ENCODE peak calls at places on chromosomes 13 and 19, in four cellular contexts. M is stimulated activated CD4-positive, alpha-beta T cell treated with anti-CD3 and anti-CD28 coated beads, Interleukin-12 subunit alpha, Interleukin-12 subunit beta, amount 100 ng/mL, for 24 hours; D is ACHN; X is GM10248. H is an unnamed sample.

GRCh38 chr13:45321230-45321629 is 19.8 kb downstream of the TPT1 start:
- DNase-seq in M (no peak), D (no peak), X (no peak), H (no peak)

GRCh38 chr13:21675095-21676007 is 4.5 kb downstream of the FGF9 start:
- DNase-seq in M (no peak), D (no peak), X (peak), H (peak)

GRCh38 chr19:5079410-5079774 is 110.5 kb downstream of the KDM4B start:
- DNase-seq in M (no peak), D (no peak), X (no peak), H (no peak)

GRCh38 chr19:12668937-12669271 is 2.3 kb downstream of the WDR83 start:
- DNase-seq in M (no peak), D (peak), X (no peak), H (peak)

GRCh38 chr13:110380359-110381028 is 73.4 kb downstream of the COL4A2 start:
- DNase-seq in M (no peak), D (no peak), X (no peak), H (no peak)

GRCh38 chr13:47628666-47629065 is 372.4 kb downstream of the SUCLA2 start:
- DNase-seq in M (no peak), D (no peak), X (no peak), H (no peak)

GRCh38 chr19:13022859-13023636 is 27.8 kb downstream of the NFIX start:
- DNase-seq in M (no peak), D (peak), X (peak), H (no peak)

GRCh38 chr19:1173160-1173844 is 766 bp downstream of the SBNO2 start:
- DNase-seq in M (no peak), D (no peak), X (no peak), H (peak)

GRCh38 chr13:84867246-84867645 is 932.0 kb downstream of the SLITRK6 start:
- DNase-seq in M (no peak), D (no peak), X (no peak), H (no peak)

GRCh38 chr13:47798906-47799305 is 202.2 kb downstream of the SUCLA2 start:
- DNase-seq in M (no peak), D (no peak), X (no peak), H (no peak)

GRCh38 chr13:44903596-44903995 is 85.7 kb downstream of the NUFIP1 start:
- DNase-seq in M (no peak), D (no peak), X (no peak), H (no peak)

GRCh38 chr13:101919541-101920306 is 467.2 kb downstream of the ITGBL1 start:
- DNase-seq in M (no peak), D (no peak), X (no peak), H (no peak)

GRCh38 chr19:31107096-31107495 is 242.1 kb downstream of the TSHZ3 start:
- DNase-seq in M (no peak), D (no peak), X (no peak), H (no peak)

H was measured in germinal center.